ENCODE peak calls at places on chromosomes 12 and 14, in seven cellular contexts. D is NB4, J is cardiac muscle cell, Y is right cardiac atrium, V is H7, I is fibroblast of pulmonary artery, T is prostate gland. N is an unnamed sample.

GRCh38 chr12:124259168-124260066 is 35.5 kb upstream of the RFLNA start:
- DNase-seq in D (peak; percentile 99), V (no peak), I (peak; percentile 29), J (no peak), Y (no peak), T (no peak), N (no peak)

GRCh38 chr14:101400815-101401214 is 160.5 kb upstream of the DIO3 start:
- DNase-seq in D (no peak), Y (no peak), T (no peak), V (no peak), J (no peak), I (peak; percentile 32), N (no peak)

GRCh38 chr12:26279908-26280307 is 84.5 kb downstream of the SSPN start:
- DNase-seq in V (no peak), I (no peak), D (no peak), Y (no peak), J (no peak), T (no peak), N (no peak)

GRCh38 chr14:23633160-23633701 is 2.9 kb upstream of the DHRS2 start:
- DNase-seq in I (no peak), V (peak; percentile 71), T (no peak), D (no peak), Y (no peak), J (peak; percentile 19), N (no peak)

GRCh38 chr14:20560961-20561360 is at the start of gene RNASE9:
- DNase-seq in Y (no peak), T (no peak), V (no peak), J (no peak), I (no peak), D (no peak), N (no peak)

GRCh38 chr12:66438601-66439000 is 136.3 kb downstream of the HELB start:
- DNase-seq in Y (no peak), I (peak; percentile 9), J (no peak), D (no peak), T (no peak), V (no peak), N (no peak)

GRCh38 chr14:55136868-55137785 is 8.1 kb downstream of the LGALS3 start:
- DNase-seq in Y (peak; percentile 90), T (no peak), I (peak; percentile 95), J (no peak), V (no peak), D (no peak), N (peak; percentile 84)

GRCh38 chr14:35046751-35047536 is 872 bp downstream of the FAM177A1 start:
- DNase-seq in J (no peak), D (peak; percentile 15), V (no peak), Y (no peak), T (peak; percentile 51), I (peak; percentile 43), N (peak; percentile 56)

GRCh38 chr12:47858511-47859266 is 39.0 kb upstream of the HDAC7 start:
- DNase-seq in T (no peak), Y (no peak), V (no peak), J (no peak), D (no peak), I (no peak), N (no peak)

GRCh38 chr14:36001936-36002335 is 174.6 kb downstream of the PTCSC3 start:
- DNase-seq in T (no peak), I (no peak), V (no peak), Y (no peak), J (no peak), D (no peak), N (no peak)

GRCh38 chr14:91344107-91344506 is 73.5 kb downstream of the CCDC88C start:
- DNase-seq in V (no peak), J (no peak), T (no peak), Y (no peak), I (no peak), D (peak; percentile 60), N (no peak)

GRCh38 chr12:94418517-94418916 is 41.1 kb downstream of the CEP83 start:
- DNase-seq in V (no peak), I (peak; percentile 27), Y (no peak), J (no peak), T (no peak), D (no peak), N (no peak)

GRCh38 chr14:68634874-68635601 is 157.8 kb downstream of the ZFP36L1 start:
- DNase-seq in Y (no peak), J (no peak), V (no peak), T (no peak), D (no peak), I (no peak), N (no peak)

GRCh38 chr14:22155582-22155981 is 433.4 kb downstream of the DAD1 start:
- DNase-seq in V (no peak), T (no peak), Y (no peak), I (no peak), J (no peak), D (no peak), N (no peak)

GRCh38 chr12:69641546-69641945 is 30.8 kb upstream of the LRRC10 start:
- DNase-seq in J (no peak), I (no peak), T (no peak), D (no peak), Y (no peak), V (no peak), N (no peak)

GRCh38 chr14:22313172-22313801 is 275.7 kb downstream of the DAD1 start:
- DNase-seq in J (no peak), Y (no peak), D (no peak), T (no peak), V (no peak), I (no peak), N (no peak)

GRCh38 chr12:93571360-93571853 is 1.1 kb upstream of the SOCS2 start:
- DNase-seq in D (peak; percentile 87), Y (peak; percentile 92), T (peak; percentile 71), I (peak; percentile 32), J (peak; percentile 77), V (peak; percentile 90), N (peak; percentile 71)

GRCh38 chr14:94180655-94181271 is 6.6 kb downstream of the PPP4R4 start:
- DNase-seq in D (peak; percentile 66), V (no peak), I (peak; percentile 62), Y (no peak), T (no peak), J (peak; percentile 49), N (no peak)

GRCh38 chr12:132492522-132492921 is 2.6 kb downstream of the FBRSL1 start:
- DNase-seq in D (no peak), V (no peak), Y (peak; percentile 37), J (no peak), I (no peak), T (no peak), N (no peak)

GRCh38 chr12:95740751-95741150 is 49.8 kb downstream of the NTN4 start:
- DNase-seq in I (no peak), T (no peak), V (no peak), Y (no peak), J (no peak), D (no peak), N (no peak)

GRCh38 chr12:130705174-130705880 is 10.8 kb downstream of the RIMBP2 start:
- DNase-seq in D (no peak), Y (no peak), J (no peak), T (no peak), I (no peak), V (peak; percentile 63), N (no peak)

GRCh38 chr12:130401703-130402102 is 64.0 kb downstream of the PIWIL1 start:
- DNase-seq in D (peak; percentile 39), V (peak; percentile 47), T (no peak), Y (no peak), I (no peak), J (peak; percentile 51), N (no peak)

GRCh38 chr12:97267166-97267565 is 195.4 kb upstream of the RMST start:
- DNase-seq in D (no peak), Y (no peak), T (no peak), I (no peak), V (no peak), J (no peak), N (no peak)

GRCh38 chr12:46609671-46610070 is 216.1 kb downstream of the SLC38A4 start:
- DNase-seq in T (no peak), V (no peak), I (no peak), Y (no peak), D (no peak), J (no peak), N (no peak)
- H3K4me3 ChIP-seq in T (no peak overlapping the region), V (no peak overlapping the region), I (no peak overlapping the region), Y (no peak overlapping the region), D (no peak overlapping the region), J (no peak overlapping the region), N (no peak overlapping the region)

DNA sequence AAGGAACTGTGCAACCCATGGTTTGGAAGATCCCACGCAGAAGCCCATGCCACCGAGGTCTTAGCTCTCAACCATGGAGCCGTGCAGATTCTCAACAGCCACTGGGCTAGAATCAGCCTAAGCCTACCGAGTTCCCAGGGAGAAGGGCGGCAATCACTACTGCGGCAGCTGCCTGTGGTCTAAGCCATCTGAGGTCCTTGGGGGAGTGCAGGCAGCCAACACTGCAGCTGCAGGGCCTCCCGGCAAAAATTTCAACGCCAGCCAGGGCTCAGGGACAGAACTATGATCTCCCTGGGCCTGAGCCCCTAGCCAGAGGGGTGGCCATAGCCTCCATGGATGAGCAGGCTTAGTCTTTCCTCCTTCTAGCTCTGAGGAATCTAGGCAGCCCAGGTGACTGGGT is 156.8 kb upstream of the CLEC14A start:
- DNase-seq in V (no peak), J (no peak), D (no peak), T (no peak), I (no peak), Y (peak; percentile 31), N (no peak)
- H3K4me3 ChIP-seq in V (no peak overlapping the region), J (no peak overlapping the region), D (no peak overlapping the region), T (no peak overlapping the region), I (no peak overlapping the region), Y (no peak overlapping the region), N (no peak overlapping the region)

DNA sequence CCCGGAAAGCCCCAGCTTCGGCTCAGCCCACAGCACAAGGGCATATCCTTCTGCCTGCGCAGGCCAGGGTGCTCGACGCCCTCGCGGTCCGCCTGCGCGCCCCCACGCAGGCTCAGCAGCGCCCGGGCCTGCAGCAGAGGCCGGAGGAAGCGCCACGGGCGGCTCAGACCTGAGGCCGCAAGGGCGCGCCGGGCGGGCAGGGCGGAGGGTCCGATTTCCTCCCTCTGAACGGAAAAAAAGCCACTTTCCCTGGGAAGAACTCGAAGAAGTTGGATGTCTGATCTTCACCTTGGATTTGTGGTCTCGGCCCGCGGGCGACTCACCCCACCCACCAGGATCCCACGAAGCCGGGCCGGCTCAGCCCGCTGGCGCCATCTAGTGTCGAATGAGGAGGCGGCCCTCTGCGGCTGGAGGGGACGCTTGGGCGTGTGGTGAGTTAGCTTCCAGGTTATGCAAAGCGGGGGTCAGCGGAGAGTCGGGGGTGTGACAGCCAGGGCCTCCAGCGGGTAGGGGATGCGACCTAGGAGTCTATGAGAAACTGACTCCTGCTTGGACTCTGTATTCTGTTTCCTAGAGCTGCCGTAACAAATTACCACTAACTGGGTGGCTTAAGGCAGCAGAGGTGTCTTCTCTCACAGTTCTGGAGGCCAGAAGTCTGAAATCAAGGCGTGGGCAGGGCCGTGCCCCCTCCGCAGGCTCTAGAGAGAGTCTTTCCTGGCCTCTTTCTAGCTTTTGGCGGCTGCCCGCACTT is 40.0 kb upstream of the SRSF5 start:
- DNase-seq in T (peak; percentile 63), I (peak; percentile 82), Y (peak; percentile 93), V (peak; percentile 95), J (peak; percentile 84), D (peak; percentile 69), N (peak; percentile 89)
- H3K4me3 ChIP-seq in T (peak overlapping the region; percentile 20), I (peak overlapping the region; percentile 34), Y (peak overlapping the region; percentile 4), V (peak overlapping the region; percentile 37), J (no peak overlapping the region), D (no peak overlapping the region), N (peak overlapping the region; percentile 59)

DNA sequence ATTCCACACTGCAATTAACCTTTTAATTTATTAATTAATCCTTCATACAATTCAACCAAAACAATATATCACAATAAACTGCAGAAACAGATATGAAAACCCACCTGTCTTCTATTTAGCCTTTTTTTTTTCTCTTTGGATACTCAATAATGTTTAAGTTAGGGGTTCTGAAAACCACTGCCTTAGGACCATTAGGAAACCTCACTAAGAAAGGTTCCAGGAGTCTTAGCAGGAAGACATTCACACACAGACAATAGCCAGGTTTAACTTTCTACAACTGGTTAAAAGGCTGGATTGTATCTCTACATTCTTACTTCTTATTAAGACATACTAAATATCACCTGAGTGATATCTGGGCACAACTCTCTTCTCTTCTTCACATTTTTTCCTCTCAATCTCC is 3.3 kb downstream of the SEC23A start:
- DNase-seq in J (no peak), T (no peak), D (no peak), Y (no peak), I (no peak), V (no peak), N (no peak)
- H3K4me3 ChIP-seq in J (no peak overlapping the region), T (no peak overlapping the region), D (no peak overlapping the region), Y (no peak overlapping the region), I (no peak overlapping the region), V (no peak overlapping the region), N (no peak overlapping the region)

N was measured in testis.